ENCODE peak calls at places on chromosomes 12 and 14, in seven cellular contexts. N, U, F, H, E, Q and G are unnamed samples.

GRCh38 chr14:91835197-91835919 is 32.0 kb downstream of the TC2N start:
- DNase-seq in Q (peak), U (no peak), H (no peak), E (peak), N (no peak), F (no peak), G (no peak)

GRCh38 chr14:53955671-53956426 is 776 bp downstream of the BMP4 start:
- DNase-seq in Q (no peak), U (peak), H (no peak), E (no peak), N (no peak), F (peak), G (no peak)

GRCh38 chr14:100871234-100872186 is 32.0 kb downstream of the RTL1 start:
- DNase-seq in Q (peak), N (no peak), H (peak), E (no peak), F (no peak), U (peak), G (no peak)

GRCh38 chr12:27449011-27449410 is 2.5 kb downstream of the SMCO2 start:
- DNase-seq in Q (no peak), U (no peak), E (no peak), N (no peak), F (no peak), H (no peak), G (no peak)

GRCh38 chr12:39464976-39465375 is 22.1 kb upstream of the KIF21A start:
- DNase-seq in Q (no peak), N (no peak), U (no peak), H (no peak), F (no peak), E (no peak), G (no peak)

GRCh38 chr12:87157791-87158190 is 871.4 kb downstream of the C12orf50 start:
- DNase-seq in N (no peak), F (no peak), U (peak), H (no peak), E (no peak), Q (peak), G (no peak)

GRCh38 chr12:132784580-132784979 is 22.9 kb upstream of the ANKLE2 start:
- DNase-seq in F (no peak), N (no peak), H (no peak), U (no peak), Q (no peak), E (no peak), G (no peak)

GRCh38 chr14:62657376-62657775 is 387.9 kb downstream of the KCNH5 start:
- DNase-seq in F (no peak), E (no peak), Q (no peak), U (no peak), H (no peak), N (no peak), G (no peak)

GRCh38 chr14:103543721-103544626 is 15.0 kb downstream of the TRMT61A start:
- DNase-seq in N (peak), Q (no peak), E (no peak), U (peak), H (no peak), F (no peak), G (peak)